ENCODE peak calls at places on chromosome 14, in five cellular contexts. T is mucosa of descending colon, N is heart left ventricle, G is A549, M is tibial nerve. B is an unnamed sample.

GRCh38 chr14:31781578-31781977 is 220.4 kb downstream of the NUBPL start:
- DNase-seq in M (no peak), G (peak), N (no peak), T (no peak), B (no peak)

GRCh38 chr14:73712540-73713141 is 1.5 kb downstream of the PNMA1 start:
- DNase-seq in N (no peak), G (no peak), M (no peak), T (no peak), B (no peak)

GRCh38 chr14:56147980-56148901 is 30.0 kb downstream of the PELI2 start:
- DNase-seq in M (no peak), T (no peak), N (no peak), G (no peak), B (no peak)

GRCh38 chr14:58878740-58879139 is 241.0 kb downstream of the DACT1 start:
- DNase-seq in M (no peak), N (no peak), G (no peak), T (no peak), B (no peak)

GRCh38 chr14:105087963-105088811 is 23.0 kb upstream of the GPR132 start:
- DNase-seq in T (peak), N (peak), M (no peak), G (peak), B (peak)

GRCh38 chr14:95519699-95520098 is 3.2 kb upstream of the SYNE3 start:
- DNase-seq in M (peak), G (no peak), T (peak), N (peak), B (no peak)

GRCh38 chr14:92412912-92413311 is 89.9 kb downstream of the SLC24A4 start:
- DNase-seq in G (no peak), N (no peak), T (no peak), M (no peak), B (no peak)

GRCh38 chr14:102008891-102009290 is 44.5 kb downstream of the DYNC1H1 start:
- DNase-seq in M (no peak), G (no peak), N (no peak), T (no peak), B (no peak)

GRCh38 chr14:39673141-39674133 is 241.2 kb upstream of the FBXO33 start:
- DNase-seq in T (no peak), M (no peak), G (no peak), N (no peak), B (no peak)

GRCh38 chr14:105508069-105508468 is 17.0 kb downstream of the TEDC1 start:
- DNase-seq in T (peak), N (no peak), M (no peak), G (no peak), B (no peak)

GRCh38 chr14:106062502-106063272 is 536.3 kb downstream of the TMEM121 start:
- DNase-seq in N (no peak), M (no peak), T (no peak), G (no peak), B (no peak)

GRCh38 chr14:78319826-78320635 is 149.9 kb downstream of the NRXN3 start:
- DNase-seq in T (no peak), N (no peak), G (no peak), M (no peak), B (no peak)

GRCh38 chr14:99181804-99182520 is 90.0 kb downstream of the BCL11B start:
- DNase-seq in G (no peak), T (no peak), M (no peak), N (no peak), B (no peak)

GRCh38 chr14:60348211-60348610 is 99.2 kb downstream of the PPM1A start:
- DNase-seq in T (no peak), M (no peak), N (no peak), G (no peak), B (no peak)

GRCh38 chr14:64929003-64929337 is 13.6 kb downstream of the GPX2 start:
- DNase-seq in N (no peak), T (no peak), M (no peak), G (no peak), B (no peak)

GRCh38 chr14:69288001-69288771 is 28.2 kb downstream of the GALNT16 start:
- DNase-seq in G (peak), N (peak), T (no peak), M (peak), B (no peak)

GRCh38 chr14:38758661-38759060 is 344.4 kb downstream of the SEC23A start:
- DNase-seq in T (no peak), M (no peak), G (no peak), N (no peak), B (no peak)

GRCh38 chr14:98138666-98139065 is 1133.3 kb downstream of the BCL11B start:
- DNase-seq in M (no peak), G (peak), N (no peak), T (no peak), B (no peak)

GRCh38 chr14:68359862-68360552 is 432.9 kb downstream of the ZFP36L1 start:
- DNase-seq in T (peak), N (peak), M (peak), G (peak), B (no peak)

GRCh38 chr14:105333613-105334364 is 19.2 kb downstream of the PACS2 start:
- DNase-seq in M (no peak), T (peak), N (no peak), G (no peak), B (no peak)

GRCh38 chr14:46788994-46789393 is 137.4 kb upstream of the RPL10L start:
- DNase-seq in T (no peak), G (peak), N (no peak), M (no peak), B (no peak)

GRCh38 chr14:104687601-104688504 is 1.6 kb upstream of the INF2 start:
- DNase-seq in N (peak), T (peak), M (no peak), G (peak), B (no peak)

GRCh38 chr14:72686832-72687231 is 207.1 kb downstream of the DPF3 start:
- DNase-seq in N (no peak), G (no peak), M (no peak), T (no peak), B (no peak)

GRCh38 chr14:38950676-38951075 is 152.4 kb downstream of the SEC23A start:
- DNase-seq in M (no peak), N (no peak), T (no peak), G (no peak), B (no peak)

GRCh38 chr14:67941456-67942018 is 122.0 kb downstream of the RAD51B start:
- DNase-seq in N (no peak), T (no peak), M (no peak), G (peak), B (no peak)

GRCh38 chr14:63295231-63295685 is 23.5 kb downstream of the GPHB5 start:
- DNase-seq in T (no peak), N (no peak), G (no peak), M (no peak), B (no peak)
- TF ChIP-seq CTCF in T (no peak), N (no peak), G (no peak), M (no peak), B (no peak)

DNA sequence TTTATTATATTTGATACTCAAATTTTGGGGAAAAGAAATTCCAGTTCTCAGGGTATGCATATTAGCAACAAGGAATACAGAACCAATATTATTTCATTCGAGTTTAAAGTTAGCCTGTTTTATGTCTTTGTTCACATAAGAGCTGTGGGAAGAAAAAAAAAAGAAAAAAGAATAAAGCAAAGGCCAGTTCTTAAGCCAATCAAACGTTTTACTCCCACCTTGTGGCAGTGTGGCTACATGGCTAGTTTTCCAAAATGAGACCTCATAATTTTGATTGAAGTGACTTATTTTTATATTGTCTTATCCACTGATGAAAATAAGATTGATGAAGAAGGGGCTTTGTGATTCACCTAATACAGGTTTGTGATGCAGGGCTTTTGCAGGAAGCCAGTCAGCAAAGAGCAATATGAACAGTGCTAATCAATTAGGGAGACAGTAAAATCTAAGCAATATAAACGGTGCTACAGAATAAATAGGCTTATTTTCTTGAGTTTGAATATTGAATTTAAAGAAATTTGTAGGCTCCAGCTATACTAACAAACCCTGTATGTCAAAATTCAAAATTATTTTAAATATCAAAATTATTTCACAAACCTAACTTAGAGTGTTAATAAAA is 624.1 kb upstream of the FOXG1 start:
- DNase-seq in M (no peak), N (no peak), G (peak), T (no peak), B (no peak)
- TF ChIP-seq CTCF in M (no peak), N (no peak), G (peak), T (no peak), B (no peak)

GRCh38 chr14:100645986-100646314 is 58.7 kb upstream of the BEGAIN start:
- DNase-seq in G (no peak), M (no peak), T (no peak), N (no peak), B (no peak)
- TF ChIP-seq CTCF in G (no peak), M (no peak), T (no peak), N (no peak), B (no peak)

GRCh38 chr14:85867450-85867849 is 337.5 kb downstream of the FLRT2 start:
- DNase-seq in N (no peak), G (peak), M (no peak), T (no peak), B (no peak)
- TF ChIP-seq CTCF in N (no peak), G (no peak), M (no peak), T (no peak), B (no peak)

DNA sequence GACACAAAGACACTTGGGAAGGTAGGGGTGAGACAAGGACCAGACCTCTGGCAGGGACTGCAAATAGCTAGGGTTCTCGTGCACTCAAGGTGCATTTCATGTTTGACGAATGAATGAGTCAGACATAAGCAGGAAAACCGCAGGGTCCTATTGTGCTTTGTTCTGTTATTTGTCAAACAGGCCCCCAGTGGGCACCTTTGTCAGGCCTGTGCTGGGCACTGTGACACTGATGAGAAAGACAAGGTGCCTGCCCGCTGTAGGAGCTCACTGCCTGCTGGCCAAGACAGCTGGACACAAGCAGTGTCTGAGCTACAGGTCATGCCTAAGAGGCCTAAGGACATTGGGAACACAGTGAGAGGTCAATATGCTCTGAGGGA is 2.3 kb downstream of the OTUB2 start:
- DNase-seq in N (no peak), G (no peak), M (no peak), T (no peak), B (no peak)
- TF ChIP-seq CTCF in N (no peak), G (no peak), M (no peak), T (no peak), B (no peak)

GRCh38 chr14:96698846-96699543 is 98.2 kb upstream of the VRK1 start:
- DNase-seq in G (no peak), T (no peak), N (no peak), M (no peak), B (no peak)
- TF ChIP-seq CTCF in G (no peak), T (no peak), N (no peak), M (no peak), B (no peak)

GRCh38 chr14:52547526-52547925 is 4.8 kb downstream of the TXNDC16 start:
- DNase-seq in N (no peak), G (no peak), M (no peak), T (no peak), B (no peak)
- TF ChIP-seq CTCF in N (no peak), G (no peak), M (no peak), T (no peak), B (no peak)

GRCh38 chr14:35335388-35336092 is 43.4 kb downstream of the PSMA6 start:
- DNase-seq in T (peak), N (peak), M (no peak), G (peak), B (no peak)
- TF ChIP-seq CTCF in T (no peak), N (no peak), M (no peak), G (no peak), B (no peak)

B was measured in activated B cell treated with CpG ODN at 0.5 μM for 24 hours.